ENCODE peak calls at places on chromosomes 6 and 20, in nine cellular contexts. J is ovary, T is stomach, F is A549, C is upper lobe of left lung, R is sigmoid colon, D is HepG2, W is K562, P is suprapubic skin. O is an unnamed sample.

GRCh38 chr6:64459411-64459810 is 823.8 kb downstream of the PHF3 start:
- DNase-seq in J (no peak), T (no peak), F (no peak), C (no peak), R (no peak), D (no peak), W (no peak), P (no peak), O (no peak)

GRCh38 chr20:3935295-3935955 is 46.2 kb downstream of the PANK2 start:
- DNase-seq in J (no peak), T (no peak), F (no peak), C (no peak), R (peak), D (no peak), W (no peak), P (no peak), O (no peak)

GRCh38 chr6:162379762-162380409 is 347.7 kb downstream of the PRKN start:
- DNase-seq in J (no peak), T (no peak), F (no peak), C (no peak), R (no peak), D (no peak), W (no peak), P (no peak), O (no peak)

GRCh38 chr6:111837007-111837406 is 36.2 kb downstream of the FYN start:
- DNase-seq in J (no peak), T (no peak), F (no peak), C (no peak), R (no peak), D (no peak), W (no peak), P (no peak), O (no peak)

GRCh38 chr20:59992531-59992930 is 34.3 kb downstream of the CDH26 start:
- DNase-seq in J (no peak), T (no peak), F (peak), C (no peak), R (no peak), D (no peak), W (no peak), P (no peak), O (no peak)

GRCh38 chr6:44661221-44661609 is 273.7 kb downstream of the CDC5L start:
- DNase-seq in J (no peak), T (no peak), F (no peak), C (no peak), R (no peak), D (peak), W (no peak), P (no peak), O (no peak)

GRCh38 chr20:3515379-3516175 is 44.8 kb downstream of the ATRN start:
- DNase-seq in J (no peak), T (no peak), F (no peak), C (no peak), R (no peak), D (no peak), W (no peak), P (no peak), O (no peak)

GRCh38 chr6:10904015-10904414 is 17.2 kb downstream of the SYCP2L start:
- DNase-seq in J (no peak), T (no peak), F (no peak), C (no peak), R (no peak), D (no peak), W (no peak), P (no peak), O (no peak)

GRCh38 chr20:12721636-12722035 is 287.1 kb upstream of the SPTLC3 start:
- DNase-seq in J (no peak), T (no peak), F (no peak), C (no peak), R (no peak), D (no peak), W (no peak), P (no peak), O (no peak)

GRCh38 chr20:4256886-4257285 is 241.5 kb upstream of the RNF24 start:
- DNase-seq in J (no peak), T (no peak), F (no peak), C (no peak), R (no peak), D (no peak), W (no peak), P (no peak), O (no peak)

GRCh38 chr6:33595001-33595846 is 15.1 kb upstream of the BAK1 start:
- DNase-seq in J (no peak), T (no peak), F (no peak), C (no peak), R (no peak), D (no peak), W (no peak), P (no peak), O (no peak)

GRCh38 chr6:137764464-137764863 is 102.6 kb upstream of the TNFAIP3 start:
- DNase-seq in J (no peak), T (no peak), F (no peak), C (no peak), R (no peak), D (no peak), W (no peak), P (no peak), O (no peak)

GRCh38 chr20:25272223-25273000 is 24.5 kb downstream of the PYGB start:
- DNase-seq in J (no peak), T (peak), F (no peak), C (no peak), R (peak), D (no peak), W (no peak), P (peak), O (no peak)

GRCh38 chr20:2820896-2821869 is 5.0 kb downstream of the TMEM239 start:
- DNase-seq in J (no peak), T (no peak), F (no peak), C (no peak), R (no peak), D (no peak), W (peak), P (peak), O (no peak)

GRCh38 chr6:14026831-14027539 is 90.6 kb upstream of the CD83 start:
- DNase-seq in J (no peak), T (no peak), F (no peak), C (no peak), R (no peak), D (no peak), W (no peak), P (no peak), O (no peak)

GRCh38 chr20:59074456-59074855 is 31.9 kb upstream of the PRELID3B start:
- DNase-seq in J (no peak), T (no peak), F (no peak), C (no peak), R (no peak), D (no peak), W (no peak), P (no peak), O (no peak)

GRCh38 chr6:47405273-47405672 is 72.3 kb upstream of the CD2AP start:
- DNase-seq in J (no peak), T (peak), F (no peak), C (no peak), R (no peak), D (no peak), W (no peak), P (no peak), O (no peak)

GRCh38 chr6:28751514-28751913 is 172.3 kb downstream of the TRIM27 start:
- DNase-seq in J (no peak), T (no peak), F (no peak), C (no peak), R (no peak), D (no peak), W (no peak), P (no peak), O (no peak)

GRCh38 chr6:152154559-152155356 is 347.3 kb downstream of the ESR1 start:
- DNase-seq in J (no peak), T (no peak), F (no peak), C (no peak), R (no peak), D (no peak), W (no peak), P (no peak), O (no peak)

GRCh38 chr6:33967966-33968724 is 164.3 kb upstream of the MLN start:
- DNase-seq in J (no peak), T (no peak), F (peak), C (no peak), R (no peak), D (peak), W (peak), P (peak), O (no peak)

GRCh38 chr6:1424306-1424927 is 35.0 kb downstream of the FOXF2 start:
- DNase-seq in J (no peak), T (peak), F (peak), C (peak), R (peak), D (peak), W (no peak), P (no peak), O (no peak)

GRCh38 chr6:90003069-90003800 is 109.0 kb downstream of the GJA10 start:
- DNase-seq in J (no peak), T (no peak), F (no peak), C (no peak), R (no peak), D (no peak), W (no peak), P (no peak), O (no peak)

GRCh38 chr20:5919634-5920544 is 30.4 kb downstream of the TRMT6 start:
- DNase-seq in J (no peak), T (no peak), F (no peak), C (no peak), R (no peak), D (no peak), W (no peak), P (no peak), O (no peak)

GRCh38 chr6:111676383-111676782 is 70.7 kb upstream of the TRAF3IP2 start:
- DNase-seq in J (no peak), T (no peak), F (no peak), C (no peak), R (no peak), D (peak), W (no peak), P (no peak), O (no peak)

GRCh38 chr6:159633196-159633595 is 59.8 kb downstream of the SOD2 start:
- DNase-seq in J (no peak), T (no peak), F (peak), C (no peak), R (no peak), D (peak), W (peak), P (no peak), O (no peak)

GRCh38 chr6:25670208-25670607 is 18.2 kb downstream of the SCGN start:
- DNase-seq in J (no peak), T (no peak), F (no peak), C (no peak), R (no peak), D (peak), W (no peak), P (no peak), O (no peak)

GRCh38 chr6:31401403-31401802 is 2.0 kb upstream of the MICA start:
- DNase-seq in J (peak), T (peak), F (no peak), C (peak), R (peak), D (peak), W (no peak), P (no peak), O (no peak)

GRCh38 chr6:31402324-31403282 is 792 bp upstream of the MICA start:
- DNase-seq in J (peak), T (peak), F (no peak), C (peak), R (peak), D (no peak), W (no peak), P (no peak), O (peak)

GRCh38 chr6:31397901-31398300 is 5.5 kb upstream of the MICA start:
- DNase-seq in J (no peak), T (no peak), F (no peak), C (no peak), R (no peak), D (no peak), W (no peak), P (no peak), O (no peak)

GRCh38 chr6:31400467-31401289 is 2.7 kb upstream of the MICA start:
- DNase-seq in J (peak), T (peak), F (no peak), C (peak), R (peak), D (peak), W (peak), P (peak), O (peak)

DNA sequence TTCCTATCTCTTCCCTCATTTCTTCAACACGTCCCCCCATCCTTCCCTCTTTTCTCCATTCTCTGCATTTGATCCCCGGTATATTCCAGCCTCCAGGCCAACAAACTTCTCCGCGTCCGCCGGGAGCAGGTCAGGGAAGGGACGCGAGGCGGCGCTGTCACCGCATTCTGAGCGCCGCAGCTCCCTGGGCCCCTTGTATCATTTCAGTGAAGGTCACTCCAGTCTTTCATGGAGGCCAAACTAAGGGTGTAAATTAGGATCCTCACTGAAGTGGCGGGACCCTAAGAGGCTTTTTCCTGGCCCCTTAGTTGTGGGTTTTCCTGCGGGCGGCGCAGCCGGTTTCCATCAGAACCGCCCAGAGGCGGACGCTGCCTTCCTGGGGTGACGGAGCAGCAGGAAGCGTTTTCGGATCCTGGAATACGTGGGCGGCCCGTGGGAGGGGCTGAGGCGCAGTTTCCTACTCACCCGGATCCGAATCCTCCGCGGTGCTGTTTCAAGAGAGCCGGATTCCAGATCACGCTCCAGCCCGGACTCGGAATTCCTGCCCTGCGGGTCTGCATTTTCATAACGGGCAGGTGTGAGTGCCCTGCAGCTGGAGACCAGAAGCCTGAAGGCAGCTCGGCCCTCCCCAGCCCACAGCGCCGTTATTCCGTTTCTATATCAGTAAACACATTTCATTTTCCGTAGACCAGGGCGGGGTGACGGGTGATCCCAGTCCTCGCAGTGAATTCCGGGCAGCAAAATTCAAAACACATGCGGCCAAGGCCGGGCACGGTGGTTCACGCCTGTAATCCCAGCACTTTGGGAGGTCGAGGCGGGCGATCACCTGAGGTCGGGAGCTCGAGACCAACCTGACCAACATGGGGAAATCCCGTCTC is 3.6 kb upstream of the MICA start:
- DNase-seq in J (peak), T (peak), F (peak), C (peak), R (peak), D (peak), W (peak), P (peak), O (peak)
- TF ChIP-seq POLR2A in J (peak), T (no peak), F (peak), C (peak), R (peak), D (peak), W (peak), P (no peak), O (peak)

GRCh38 chr6:158191032-158191431 is 22.9 kb downstream of the GTF2H5 start:
- DNase-seq in J (no peak), T (no peak), F (no peak), C (no peak), R (no peak), D (no peak), W (no peak), P (no peak), O (no peak)

GRCh38 chr6:158188591-158188990 is 20.4 kb downstream of the GTF2H5 start:
- DNase-seq in J (no peak), T (no peak), F (no peak), C (no peak), R (no peak), D (no peak), W (no peak), P (no peak), O (no peak)

GRCh38 chr6:158185729-158186456 is 17.7 kb downstream of the GTF2H5 start:
- DNase-seq in J (no peak), T (no peak), F (no peak), C (no peak), R (no peak), D (no peak), W (no peak), P (no peak), O (no peak)

GRCh38 chr6:158194487-158195280 is 26.5 kb downstream of the GTF2H5 start:
- DNase-seq in J (no peak), T (no peak), F (no peak), C (no peak), R (no peak), D (no peak), W (no peak), P (no peak), O (no peak)

DNA sequence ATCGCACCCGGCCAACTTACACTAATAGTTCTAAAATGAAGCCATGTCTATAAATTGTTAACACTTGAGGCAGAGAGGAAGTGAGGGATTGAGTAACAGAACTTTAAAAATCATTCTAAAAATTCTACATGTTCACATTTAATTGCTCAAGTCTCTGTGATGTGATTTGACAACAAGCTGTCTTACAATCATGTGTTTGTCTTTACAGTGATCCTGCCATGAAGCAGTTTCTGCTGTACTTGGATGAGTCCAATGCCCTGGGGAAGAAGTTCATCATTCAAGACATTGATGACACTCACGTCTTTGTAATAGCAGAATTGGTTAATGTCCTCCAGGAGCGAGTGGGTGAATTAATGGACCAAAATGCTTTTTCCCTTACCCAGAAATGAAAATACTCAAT is 23.6 kb downstream of the GTF2H5 start:
- DNase-seq in J (no peak), T (no peak), F (no peak), C (no peak), R (no peak), D (no peak), W (no peak), P (no peak), O (no peak)
- TF ChIP-seq EP300 in J (no peak), T (no peak), F (no peak), C (no peak), R (no peak), D (no peak), W (no peak), P (no peak), O (no peak)

GRCh38 chr6:16239090-16239797 is 857 bp downstream of the GMPR start:
- DNase-seq in J (peak), T (peak), F (no peak), C (peak), R (peak), D (no peak), W (peak), P (peak), O (peak)

GRCh38 chr6:16241321-16241689 is 2.9 kb downstream of the GMPR start:
- DNase-seq in J (no peak), T (no peak), F (no peak), C (no peak), R (no peak), D (no peak), W (no peak), P (no peak), O (no peak)

GRCh38 chr6:16238658-16239089 is 287 bp downstream of the GMPR start:
- DNase-seq in J (no peak), T (no peak), F (no peak), C (peak), R (no peak), D (no peak), W (peak), P (no peak), O (peak)

GRCh38 chr6:16240618-16241320 is 2.4 kb downstream of the GMPR start:
- DNase-seq in J (no peak), T (no peak), F (no peak), C (no peak), R (no peak), D (no peak), W (no peak), P (no peak), O (no peak)

DNA sequence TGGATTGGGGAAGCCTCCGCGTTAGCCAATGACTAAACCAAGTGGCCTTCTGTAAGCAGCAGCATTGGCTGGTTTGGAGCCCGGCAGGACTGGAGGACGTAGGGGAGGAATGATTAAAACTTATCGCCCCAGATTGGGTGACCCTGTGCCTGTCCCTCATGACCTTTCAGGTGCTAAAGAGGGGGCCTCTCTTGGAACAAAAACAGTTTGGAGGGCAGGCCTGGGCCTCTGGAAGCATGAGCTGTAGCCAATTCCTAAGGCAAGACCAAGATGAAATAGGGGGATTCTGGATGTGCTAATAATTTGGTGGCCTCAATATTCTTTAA is 1.4 kb downstream of the GMPR start:
- DNase-seq in J (no peak), T (no peak), F (no peak), C (no peak), R (no peak), D (peak), W (peak), P (no peak), O (no peak)
- TF ChIP-seq POLR2A in J (no peak), T (no peak), F (no peak), C (no peak), R (no peak), D (no peak), W (no peak), P (no peak), O (no peak)

GRCh38 chr6:5979650-5980427 is 26.9 kb downstream of the NRN1 start:
- DNase-seq in J (no peak), T (no peak), F (no peak), C (no peak), R (no peak), D (no peak), W (no peak), P (no peak), O (peak)

GRCh38 chr6:5986847-5987246 is 19.9 kb downstream of the NRN1 start:
- DNase-seq in J (no peak), T (no peak), F (no peak), C (no peak), R (no peak), D (no peak), W (no peak), P (no peak), O (no peak)

GRCh38 chr6:5989141-5989723 is 17.5 kb downstream of the NRN1 start:
- DNase-seq in J (no peak), T (no peak), F (no peak), C (peak), R (no peak), D (no peak), W (no peak), P (no peak), O (no peak)

GRCh38 chr6:5981274-5982026 is 25.3 kb downstream of the NRN1 start:
- DNase-seq in J (no peak), T (no peak), F (no peak), C (no peak), R (no peak), D (no peak), W (no peak), P (no peak), O (no peak)

DNA sequence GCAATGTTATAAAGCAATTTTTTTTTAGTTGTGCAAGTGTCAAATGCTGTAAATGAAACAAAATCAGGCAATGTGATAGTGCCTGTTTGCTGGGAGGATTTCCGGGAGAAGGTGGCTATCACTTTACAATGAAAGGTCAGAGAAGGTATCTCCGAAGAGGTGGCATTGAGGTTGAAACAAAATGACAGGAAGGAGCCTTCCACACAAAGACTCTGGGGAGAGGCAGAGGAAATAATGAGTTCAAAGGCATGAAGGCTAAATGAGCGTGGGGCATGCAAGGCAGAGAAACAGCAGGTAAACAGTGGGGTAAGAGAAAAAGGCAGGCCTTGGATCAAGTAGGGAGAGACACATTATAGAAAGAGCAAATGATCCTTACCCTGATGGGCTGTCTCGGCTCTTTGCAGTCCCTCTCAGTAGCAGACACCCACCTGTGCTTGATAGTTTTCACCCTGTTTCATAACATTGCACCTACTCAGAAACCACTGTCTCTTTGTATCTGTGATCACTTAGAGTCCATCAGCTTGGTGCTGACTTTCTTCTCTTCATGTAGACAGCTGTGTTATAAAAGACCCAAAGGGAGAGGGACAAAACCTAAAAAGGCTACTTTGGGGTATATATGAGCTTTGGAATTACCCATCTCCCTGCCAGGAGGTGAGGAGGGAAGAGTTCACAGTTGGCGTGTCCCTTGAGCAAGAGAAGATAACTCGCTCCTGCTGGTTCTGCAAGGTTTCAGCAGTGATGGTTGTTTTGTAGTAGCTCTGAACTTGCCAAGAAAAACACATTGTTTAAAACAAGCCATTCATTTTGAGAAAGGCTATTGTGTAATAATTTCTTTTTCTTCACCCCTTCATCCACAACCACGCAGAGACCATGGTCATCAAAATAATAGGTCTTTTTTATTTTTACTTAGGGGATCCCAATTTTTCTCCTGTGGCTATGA is 22.3 kb downstream of the NRN1 start:
- DNase-seq in J (no peak), T (no peak), F (no peak), C (no peak), R (no peak), D (no peak), W (no peak), P (no peak), O (no peak)
- TF ChIP-seq EP300 in J (no peak), T (no peak), F (no peak), C (no peak), R (no peak), D (no peak), W (no peak), P (no peak), O (no peak)